ENCODE peak calls at places on chromosomes 11 and 22, in five cellular contexts. C is cardiac muscle cell; N is naive thymus-derived CD8-positive, alpha-beta T cell; A is neural progenitor cell; E is PC-9. B is an unnamed sample.

GRCh38 chr11:102237096-102237735 is 80.1 kb upstream of the BIRC3 start:
- DNase-seq in E (no peak), A (peak), N (no peak), C (no peak), B (no peak)

GRCh38 chr11:68989936-68990606 is 9.3 kb upstream of the MRGPRD start:
- DNase-seq in A (no peak), N (peak), C (no peak), E (no peak), B (no peak)

GRCh38 chr22:27775087-27775697 is 26.4 kb downstream of the MN1 start:
- DNase-seq in E (no peak), C (no peak), N (no peak), A (no peak), B (no peak)

GRCh38 chr11:116976941-116977570 is 121.2 kb downstream of the SIK3 start:
- DNase-seq in A (no peak), C (peak), N (no peak), E (no peak), B (no peak)

GRCh38 chr11:78140392-78141077 is 1.1 kb upstream of the ALG8 start:
- DNase-seq in C (peak), N (no peak), A (no peak), E (no peak), B (no peak)

GRCh38 chr11:128814856-128815705 is 52.0 kb downstream of the KCNJ1 start:
- DNase-seq in A (peak), N (no peak), E (peak), C (peak), B (peak)

GRCh38 chr11:86443415-86443814 is 68.7 kb downstream of the CCDC81 start:
- DNase-seq in E (no peak), C (no peak), N (no peak), A (no peak), B (no peak)

GRCh38 chr11:72584933-72585597 is 89.2 kb downstream of the PDE2A start:
- DNase-seq in C (no peak), E (no peak), A (no peak), N (peak), B (no peak)

GRCh38 chr11:128039140-128040021 is 548.0 kb downstream of the ETS1 start:
- DNase-seq in A (no peak), N (peak), C (peak), E (peak), B (no peak)

GRCh38 chr11:33696411-33696810 is 4.2 kb downstream of the C11orf91 start:
- DNase-seq in C (no peak), N (no peak), E (peak), A (no peak), B (no peak)

GRCh38 chr22:49006207-49007012 is 821.3 kb downstream of the BRD1 start:
- DNase-seq in A (no peak), E (no peak), N (no peak), C (no peak), B (no peak)

GRCh38 chr11:61362542-61362875 is 335 bp downstream of the TMEM138 start:
- DNase-seq in C (peak), E (no peak), A (no peak), N (peak), B (peak)

GRCh38 chr11:24134879-24135588 is 361.8 kb upstream of the LUZP2 start:
- DNase-seq in A (no peak), N (no peak), C (no peak), E (no peak), B (no peak)

GRCh38 chr22:47189056-47189916 is 426.8 kb downstream of the TBC1D22A start:
- DNase-seq in E (no peak), A (no peak), C (no peak), N (peak), B (no peak)

GRCh38 chr22:48846200-48846599 is 981.5 kb downstream of the BRD1 start:
- DNase-seq in C (no peak), N (no peak), E (no peak), A (no peak), B (no peak)

GRCh38 chr11:33544593-33545373 is 155.8 kb downstream of the C11orf91 start:
- DNase-seq in C (no peak), A (no peak), E (no peak), N (no peak), B (no peak)

GRCh38 chr22:47778160-47778658 is 1015.8 kb downstream of the TBC1D22A start:
- DNase-seq in A (no peak), E (no peak), N (no peak), C (no peak), B (no peak)

GRCh38 chr11:2730323-2731284 is 30.8 kb upstream of the KCNQ1OT1 start:
- DNase-seq in A (no peak), E (no peak), C (no peak), N (no peak), B (peak)

GRCh38 chr11:45091563-45092392 is 54.7 kb upstream of the PRDM11 start:
- DNase-seq in N (no peak), C (peak), E (no peak), A (peak), B (no peak)

GRCh38 chr11:65856689-65857499 is 1.1 kb downstream of the CFL1 start:
- DNase-seq in C (peak), E (peak), A (peak), N (peak), B (peak)

GRCh38 chr22:44538518-44539315 is 40.7 kb upstream of the RTL6 start:
- DNase-seq in A (no peak), N (no peak), E (peak), C (no peak), B (no peak)

GRCh38 chr11:7575841-7576451 is 62.1 kb downstream of the PPFIBP2 start:
- DNase-seq in E (peak), A (no peak), C (no peak), N (no peak), B (peak)

GRCh38 chr11:67404515-67405195 is 772 bp downstream of the TBC1D10C start:
- DNase-seq in A (no peak), E (no peak), C (no peak), N (peak), B (no peak)

GRCh38 chr11:98365185-98365584 is 655.6 kb upstream of the CNTN5 start:
- DNase-seq in C (no peak), A (no peak), N (no peak), E (no peak), B (no peak)

GRCh38 chr11:119416606-119417580 is 6.1 kb downstream of the THY1 start:
- DNase-seq in C (peak), N (no peak), A (no peak), E (no peak), B (no peak)

GRCh38 chr22:24460418-24461089 is 33.2 kb downstream of the ADORA2A start:
- DNase-seq in C (peak), E (no peak), N (no peak), A (no peak), B (no peak)

GRCh38 chr11:124961972-124962609 is 8.1 kb downstream of the CCDC15 start:
- DNase-seq in N (no peak), C (peak), E (peak), A (peak), B (peak)

GRCh38 chr11:71420455-71421241 is 27.5 kb downstream of the DHCR7 start:
- DNase-seq in N (no peak), E (peak), C (peak), A (peak), B (peak)

GRCh38 chr11:62269654-62270278 is at the start of gene SCGB2A2:
- DNase-seq in A (no peak), C (no peak), N (no peak), E (no peak), B (no peak)

GRCh38 chr11:73344191-73344607 is 32.0 kb upstream of the RELT start:
- DNase-seq in A (no peak), E (no peak), C (no peak), N (no peak), B (peak)

GRCh38 chr11:27331984-27332383 is 31.0 kb downstream of the CCDC34 start:
- DNase-seq in A (no peak), E (no peak), C (peak), N (no peak), B (no peak)

GRCh38 chr11:96014234-96014633 is 90.3 kb upstream of the MTMR2 start:
- DNase-seq in C (peak), N (peak), A (no peak), E (peak), B (no peak)

GRCh38 chr22:17867160-17867785 is 93.0 kb upstream of the BID start:
- DNase-seq in E (no peak), A (no peak), C (no peak), N (no peak), B (no peak)

GRCh38 chr11:85028329-85029101 is 598.6 kb downstream of the DLG2 start:
- DNase-seq in A (no peak), E (no peak), N (peak), C (no peak), B (no peak)

GRCh38 chr11:132969892-132970291 is 562.4 kb downstream of the OPCML start:
- DNase-seq in C (no peak), N (no peak), E (no peak), A (no peak), B (no peak)

GRCh38 chr11:103110406-103110805 is 1.2 kb downstream of the DYNC2H1 start:
- DNase-seq in A (no peak), E (no peak), C (peak), N (no peak), B (peak)

GRCh38 chr22:30843245-30843644 is 125.3 kb downstream of the MORC2 start:
- DNase-seq in A (no peak), E (no peak), C (peak), N (no peak), B (no peak)